ENCODE peak calls at places on chromosomes 1 and 21, in eight cellular contexts. A is PC-9; G is CD4-positive, alpha-beta T cell; E is RWPE2; K is neural crest cell; Y is B cell; Z is lower lobe of right lung; D is bronchial epithelial cell. I is an unnamed sample.

GRCh38 chr21:41133896-41134522 is 34.0 kb upstream of the BACE2 start:
- DNase-seq in G (no peak), E (no peak), Y (peak), A (no peak), Z (no peak), K (no peak), D (peak), I (peak)

GRCh38 chr21:43311303-43311817 is 115.6 kb downstream of the SIK1 start:
- DNase-seq in A (no peak), Z (peak), K (no peak), E (no peak), G (no peak), Y (no peak), D (no peak), I (no peak)

GRCh38 chr1:41242645-41243171 is 602 bp upstream of the SCMH1 start:
- DNase-seq in A (no peak), Z (no peak), K (no peak), E (no peak), G (no peak), Y (no peak), D (no peak), I (no peak)

GRCh38 chr1:170732262-170732595 is 68.3 kb downstream of the PRRX1 start:
- DNase-seq in Z (no peak), E (no peak), A (no peak), G (no peak), D (no peak), Y (no peak), K (no peak), I (no peak)

GRCh38 chr1:230772457-230773395 is 25.5 kb downstream of the CAPN9 start:
- DNase-seq in A (peak), E (no peak), Y (no peak), G (no peak), D (peak), K (no peak), Z (no peak), I (no peak)

GRCh38 chr1:163071381-163072255 is 2.5 kb downstream of the RGS4 start:
- DNase-seq in Z (no peak), K (peak), A (peak), Y (peak), D (peak), E (no peak), G (peak), I (peak)

GRCh38 chr1:187819081-187819480 is 990.3 kb downstream of the PLA2G4A start:
- DNase-seq in K (no peak), A (no peak), Z (no peak), D (no peak), Y (no peak), G (no peak), E (no peak), I (no peak)

GRCh38 chr1:200336901-200337391 is 72.9 kb downstream of the ZNF281 start:
- DNase-seq in Y (no peak), D (no peak), E (no peak), K (no peak), A (peak), G (no peak), Z (no peak), I (no peak)

GRCh38 chr1:119736649-119737039 is 24.9 kb downstream of the PHGDH start:
- DNase-seq in E (no peak), K (no peak), A (no peak), D (no peak), Y (no peak), G (no peak), Z (no peak), I (no peak)

GRCh38 chr1:170929412-170929834 is 5.9 kb upstream of the MROH9 start:
- DNase-seq in K (no peak), A (no peak), Y (no peak), Z (no peak), D (peak), G (no peak), E (no peak), I (no peak)

GRCh38 chr1:8230284-8230605 is 87.7 kb upstream of the SLC45A1 start:
- DNase-seq in A (no peak), Y (no peak), G (no peak), Z (no peak), K (no peak), D (no peak), E (no peak), I (no peak)

GRCh38 chr1:24010650-24011049 is 30.5 kb upstream of the SRSF10 start:
- DNase-seq in D (no peak), K (no peak), A (no peak), E (no peak), G (no peak), Y (no peak), Z (no peak), I (no peak)

GRCh38 chr1:65395887-65396612 is 24.4 kb upstream of the LEPR start:
- DNase-seq in D (peak), E (no peak), Y (no peak), Z (no peak), K (no peak), A (no peak), G (no peak), I (no peak)

GRCh38 chr1:162475539-162476185 is 22.0 kb upstream of the UHMK1 start:
- DNase-seq in D (peak), K (no peak), Z (no peak), Y (no peak), E (no peak), A (no peak), G (no peak), I (no peak)

GRCh38 chr1:224058303-224058702 is 55.6 kb upstream of the FBXO28 start:
- DNase-seq in E (no peak), K (no peak), Z (no peak), G (no peak), D (peak), Y (no peak), A (peak), I (no peak)

GRCh38 chr1:50424045-50424939 is 1.0 kb upstream of the DMRTA2 start:
- DNase-seq in Z (no peak), K (no peak), A (no peak), G (no peak), D (no peak), Y (peak), E (no peak), I (peak)

GRCh38 chr1:89390707-89391106 is 26.8 kb downstream of the GBP6 start:
- DNase-seq in A (no peak), G (no peak), Z (no peak), K (no peak), Y (no peak), E (no peak), D (no peak), I (no peak)

GRCh38 chr1:15090373-15090772 is 63.2 kb upstream of the TMEM51 start:
- DNase-seq in A (peak), D (peak), G (no peak), Z (peak), E (no peak), K (peak), Y (peak), I (no peak)

GRCh38 chr1:33454646-33455282 is 17.7 kb upstream of the ZSCAN20 start:
- DNase-seq in A (no peak), Y (no peak), Z (no peak), K (no peak), E (no peak), D (no peak), G (no peak), I (no peak)

GRCh38 chr1:78388275-78388674 is 102.5 kb upstream of the PTGFR start:
- DNase-seq in K (no peak), E (no peak), Z (no peak), D (no peak), A (no peak), Y (no peak), G (no peak), I (no peak)

GRCh38 chr1:212637902-212638301 is 29.3 kb downstream of the ATF3 start:
- DNase-seq in G (no peak), Z (no peak), D (no peak), K (no peak), A (no peak), E (no peak), Y (no peak), I (no peak)

GRCh38 chr1:112063781-112064180 is 74.3 kb upstream of the KCND3 start:
- DNase-seq in K (no peak), E (no peak), G (no peak), Y (no peak), Z (no peak), A (no peak), D (no peak), I (no peak)

GRCh38 chr1:66172272-66172671 is 361.7 kb upstream of the SGIP1 start:
- DNase-seq in G (no peak), D (no peak), K (no peak), A (no peak), Y (no peak), E (no peak), Z (no peak), I (no peak)

GRCh38 chr1:155322571-155322952 is 1.9 kb downstream of the RUSC1 start:
- DNase-seq in E (no peak), A (no peak), Z (peak), Y (peak), K (peak), D (no peak), G (no peak), I (peak)

GRCh38 chr1:103948526-103948925 is 198.8 kb downstream of the AMY1C start:
- DNase-seq in Y (no peak), A (no peak), D (peak), E (no peak), G (no peak), Z (no peak), K (no peak), I (no peak)

GRCh38 chr1:31790641-31791091 is 25.2 kb downstream of the SPOCD1 start:
- DNase-seq in Y (no peak), A (no peak), G (no peak), E (peak), D (no peak), K (no peak), Z (peak), I (no peak)

GRCh38 chr1:200979574-200980451 is 43.7 kb downstream of the KIF21B start:
- DNase-seq in Y (peak), E (no peak), A (peak), G (peak), Z (peak), D (peak), K (peak), I (peak)

GRCh38 chr1:197915797-197916686 is 1.1 kb upstream of the LHX9 start:
- DNase-seq in Z (peak), A (peak), Y (peak), D (peak), E (peak), G (no peak), K (peak), I (peak)

GRCh38 chr1:181791721-181792120 is 269.8 kb downstream of the ZNF648 start:
- DNase-seq in A (no peak), D (no peak), Y (no peak), G (no peak), K (no peak), Z (no peak), E (no peak), I (no peak)

GRCh38 chr21:46325073-46325912 is 1.3 kb downstream of the PCNT start:
- DNase-seq in A (no peak), Y (peak), E (no peak), Z (peak), D (peak), K (peak), G (peak), I (peak)
- TF ChIP-seq CTCF in A (no peak), Y (peak), E (no peak), Z (no peak), D (peak), K (peak), G (no peak), I (peak)

GRCh38 chr1:237179511-237179910 is 137.5 kb downstream of the RYR2 start:
- DNase-seq in Y (no peak), E (no peak), D (no peak), Z (no peak), A (no peak), K (no peak), G (no peak), I (no peak)

GRCh38 chr1:237181731-237182317 is 139.8 kb downstream of the RYR2 start:
- DNase-seq in G (no peak), E (no peak), Y (no peak), D (no peak), K (no peak), A (no peak), Z (no peak), I (no peak)

GRCh38 chr1:237186733-237187132 is 144.7 kb downstream of the RYR2 start:
- DNase-seq in E (no peak), K (no peak), Y (no peak), G (no peak), Z (no peak), A (no peak), D (peak), I (no peak)

GRCh38 chr1:237187854-237188253 is 145.9 kb downstream of the RYR2 start:
- DNase-seq in Y (no peak), A (no peak), Z (no peak), E (no peak), G (no peak), D (no peak), K (no peak), I (no peak)

DNA sequence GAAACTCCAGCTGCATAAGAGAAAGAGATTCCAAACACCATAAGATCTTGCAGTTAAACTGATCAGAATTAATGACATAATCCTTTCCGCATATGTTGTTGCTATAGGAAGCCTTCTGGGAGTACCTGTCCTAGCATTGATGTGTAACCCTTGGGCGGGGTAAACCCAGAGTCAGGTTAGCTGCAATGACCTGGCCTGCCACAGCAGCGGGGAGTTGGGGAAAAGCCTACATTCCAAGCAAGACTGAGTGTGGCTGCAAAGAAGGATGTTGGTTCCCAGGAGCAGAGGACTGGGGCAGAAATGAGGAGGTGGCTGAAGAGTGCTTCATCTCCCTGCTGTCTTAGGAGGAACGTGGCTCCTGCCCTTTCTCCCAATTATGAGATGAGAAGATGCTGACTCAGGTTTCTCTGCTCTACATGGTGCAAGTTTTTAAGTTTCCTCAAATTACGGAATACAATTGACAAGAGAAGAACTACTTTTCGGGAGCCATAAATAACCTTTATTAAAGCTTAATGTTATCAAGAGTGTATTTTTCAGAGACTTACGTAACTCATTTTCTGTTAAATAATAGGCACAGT is 142.1 kb downstream of the RYR2 start:
- DNase-seq in Y (no peak), A (no peak), K (no peak), G (no peak), Z (no peak), E (no peak), D (no peak), I (no peak)
- TF ChIP-seq CTCF in Y (no peak), A (no peak), K (no peak), G (no peak), Z (no peak), E (no peak), D (no peak), I (no peak)

DNA sequence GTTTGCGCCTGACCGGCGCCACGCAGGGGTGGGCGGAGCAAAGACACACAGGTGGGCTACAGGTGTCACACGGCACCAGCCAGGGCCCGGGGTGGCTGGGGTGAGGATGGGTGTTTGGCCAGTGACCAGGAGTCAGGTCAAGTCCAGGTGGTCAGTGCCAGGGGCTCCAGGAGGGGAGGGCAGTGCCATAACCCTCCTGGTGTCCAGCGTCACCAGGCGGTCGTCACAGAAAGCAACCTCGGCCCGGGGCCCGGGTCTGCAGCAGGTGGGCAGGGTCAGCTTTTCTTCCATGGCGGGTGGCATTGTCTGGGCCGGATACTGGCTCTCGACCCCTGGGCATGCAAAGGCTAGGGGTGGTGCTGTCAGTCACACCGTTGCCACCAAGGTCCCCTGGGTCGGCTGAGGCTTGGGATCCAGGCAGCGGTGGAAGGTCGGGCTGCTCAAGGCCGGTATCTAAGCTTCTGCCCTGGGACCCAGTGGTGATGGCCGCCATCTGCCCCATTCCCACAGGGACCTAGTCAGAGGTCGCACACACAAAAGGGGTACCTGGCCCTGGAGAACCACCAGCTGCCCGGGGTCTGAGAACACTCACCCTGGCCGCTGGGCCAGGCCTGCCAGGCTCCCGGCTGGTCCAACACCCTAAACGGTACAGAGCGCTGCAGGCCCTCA is 1.8 kb downstream of the FNDC10 start:
- DNase-seq in D (no peak), Y (peak), Z (no peak), E (peak), G (no peak), K (no peak), A (no peak), I (no peak)
- TF ChIP-seq CTCF in D (no peak), Y (no peak), Z (no peak), E (no peak), G (no peak), K (no peak), A (no peak), I (no peak)

GRCh38 chr21:26834181-26834945 is 10.8 kb downstream of the ADAMTS1 start:
- DNase-seq in Z (no peak), Y (no peak), K (no peak), A (no peak), G (no peak), E (no peak), D (peak), I (no peak)
- TF ChIP-seq CTCF in Z (peak), Y (no peak), K (peak), A (no peak), G (no peak), E (no peak), D (peak), I (no peak)

GRCh38 chr21:14120091-14120734 is 90.5 kb downstream of the LIPI start:
- DNase-seq in A (no peak), Z (no peak), K (peak), D (peak), G (peak), Y (peak), E (no peak), I (peak)
- TF ChIP-seq CTCF in A (peak), Z (peak), K (peak), D (peak), G (peak), Y (peak), E (peak), I (peak)

GRCh38 chr1:177611402-177611801 is 358.5 kb downstream of the SEC16B start:
- DNase-seq in G (no peak), K (no peak), E (no peak), D (peak), Z (no peak), Y (no peak), A (no peak), I (no peak)
- TF ChIP-seq CTCF in G (no peak), K (no peak), E (no peak), D (no peak), Z (no peak), Y (no peak), A (no peak), I (no peak)

GRCh38 chr1:87473203-87473661 is 144.6 kb downstream of the LMO4 start:
- DNase-seq in A (peak), Y (no peak), Z (no peak), K (no peak), D (peak), G (no peak), E (no peak), I (no peak)

GRCh38 chr1:87474098-87474497 is 145.4 kb downstream of the LMO4 start:
- DNase-seq in G (no peak), Z (no peak), K (no peak), Y (no peak), E (no peak), A (no peak), D (no peak), I (no peak)

GRCh38 chr1:87472716-87473115 is 144.0 kb downstream of the LMO4 start:
- DNase-seq in Z (no peak), D (no peak), K (no peak), Y (no peak), E (no peak), A (peak), G (no peak), I (no peak)

GRCh38 chr1:87478231-87478630 is 149.6 kb downstream of the LMO4 start:
- DNase-seq in Z (no peak), E (no peak), K (no peak), A (no peak), Y (no peak), G (no peak), D (peak), I (no peak)
- TF ChIP-seq CTCF in Z (no peak), E (peak), K (peak), A (no peak), Y (no peak), G (no peak), D (no peak), I (no peak)

DNA sequence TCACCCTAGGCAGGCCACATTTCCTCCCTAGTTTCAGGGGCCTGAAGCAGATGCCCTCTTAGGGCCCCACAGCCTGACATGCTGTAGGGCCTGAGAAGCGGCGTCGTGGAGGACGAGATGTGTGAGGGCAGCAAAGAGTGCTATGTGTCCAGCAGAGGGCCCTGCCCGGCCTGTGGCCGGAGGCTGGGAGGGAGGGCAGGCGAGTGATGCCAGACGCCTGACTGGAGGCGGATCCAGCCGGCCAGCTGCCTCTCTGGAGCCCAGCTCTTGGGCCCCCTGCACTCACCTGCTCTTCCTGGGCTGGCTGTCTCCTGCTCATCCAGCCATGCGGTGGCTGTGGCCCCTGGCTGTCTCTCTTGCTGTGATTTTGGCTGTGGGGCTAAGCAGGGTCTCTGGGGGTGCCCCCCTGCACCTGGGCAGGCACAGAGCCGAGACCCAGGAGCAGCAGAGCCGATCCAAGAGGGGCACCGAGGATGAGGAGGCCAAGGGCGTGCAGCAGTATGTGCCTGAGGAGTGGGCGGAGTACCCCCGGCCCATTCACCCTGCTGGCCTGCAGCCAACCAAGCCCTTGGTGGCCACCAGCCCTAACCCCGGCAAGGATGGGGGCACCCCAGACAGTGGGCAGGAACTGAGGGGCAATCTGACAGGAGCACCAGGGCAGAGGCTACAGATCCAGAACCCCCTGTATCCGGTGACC is at the start of gene GPR37L1:
- DNase-seq in D (no peak), G (no peak), Y (no peak), E (no peak), K (peak), A (peak), Z (peak), I (no peak)
- TF ChIP-seq CTCF in D (no peak), G (no peak), Y (no peak), E (peak), K (peak), A (peak), Z (peak), I (no peak)

GRCh38 chr1:28552482-28553228 is at the start of gene TRNAU1AP:
- DNase-seq in Y (peak), A (peak), K (peak), D (peak), E (peak), G (peak), Z (peak), I (peak)
- TF ChIP-seq CTCF in Y (no peak), A (no peak), K (peak), D (no peak), E (no peak), G (no peak), Z (no peak), I (no peak)

I was measured in GM13976.